ENCODE peak calls at places on chromosome 2, in four cellular contexts. S, X, Z and L are unnamed samples.

GRCh38 chr2:240146591-240147278 is 6.3 kb upstream of the OTOS start:
- DNase-seq in X (no peak), Z (no peak), S (no peak), L (no peak)

GRCh38 chr2:121554998-121555397 is 24.3 kb downstream of the RNU4ATAC start:
- DNase-seq in X (no peak), Z (no peak), S (no peak), L (no peak)

GRCh38 chr2:3585239-3586109 is 9.4 kb upstream of the COLEC11 start:
- DNase-seq in S (peak; percentile 30), X (peak; percentile 51), Z (no peak), L (no peak)

GRCh38 chr2:137967042-137967441 is 2.8 kb downstream of the HNMT start:
- DNase-seq in S (no peak), X (no peak), Z (no peak), L (no peak)

GRCh38 chr2:200828572-200829257 is 17.0 kb downstream of the BZW1 start:
- DNase-seq in S (no peak), Z (no peak), X (no peak), L (no peak)

GRCh38 chr2:12979066-12979465 is 262.3 kb downstream of the TRIB2 start:
- DNase-seq in S (no peak), X (no peak), Z (no peak), L (no peak)

GRCh38 chr2:24830351-24830750 is 37.1 kb downstream of the CENPO start:
- DNase-seq in Z (no peak), X (no peak), S (peak; percentile 13), L (no peak)

GRCh38 chr2:234500394-234501006 is 3.6 kb upstream of the ARL4C start:
- DNase-seq in X (peak; percentile 29), Z (no peak), S (peak; percentile 71), L (peak; percentile 31)

GRCh38 chr2:217849576-217849975 is 153.2 kb downstream of the TNS1 start:
- DNase-seq in Z (no peak), X (no peak), S (no peak), L (no peak)

GRCh38 chr2:185700883-185701282 is 37.7 kb upstream of the FSIP2 start:
- DNase-seq in S (no peak), X (no peak), Z (no peak), L (no peak)

GRCh38 chr2:231667497-231667896 is 40.8 kb upstream of the PTMA start:
- DNase-seq in Z (no peak), S (peak; percentile 83), X (no peak), L (no peak)

GRCh38 chr2:3248754-3249476 is 128.7 kb downstream of the EIPR1 start:
- DNase-seq in S (peak; percentile 59), Z (no peak), X (no peak), L (no peak)

GRCh38 chr2:237705225-237705524 is 77.8 kb downstream of the LRRFIP1 start:
- DNase-seq in Z (no peak), X (no peak), S (no peak), L (no peak)

GRCh38 chr2:148981350-148981749 is 57.1 kb upstream of the LYPD6B start:
- DNase-seq in Z (no peak), S (no peak), X (no peak), L (no peak)

GRCh38 chr2:137693521-137693920 is 270.8 kb upstream of the HNMT start:
- DNase-seq in S (no peak), Z (no peak), X (no peak), L (peak; percentile 35)

GRCh38 chr2:40346535-40347354 is 105.1 kb downstream of the SLC8A1 start:
- DNase-seq in S (no peak), X (no peak), Z (no peak), L (no peak)

GRCh38 chr2:17475285-17475684 is 43.0 kb downstream of the RAD51AP2 start:
- DNase-seq in S (no peak), X (no peak), Z (no peak), L (no peak)

GRCh38 chr2:159026170-159026569 is 57.7 kb downstream of the TANC1 start:
- DNase-seq in S (no peak), X (no peak), Z (no peak), L (no peak)

DNA sequence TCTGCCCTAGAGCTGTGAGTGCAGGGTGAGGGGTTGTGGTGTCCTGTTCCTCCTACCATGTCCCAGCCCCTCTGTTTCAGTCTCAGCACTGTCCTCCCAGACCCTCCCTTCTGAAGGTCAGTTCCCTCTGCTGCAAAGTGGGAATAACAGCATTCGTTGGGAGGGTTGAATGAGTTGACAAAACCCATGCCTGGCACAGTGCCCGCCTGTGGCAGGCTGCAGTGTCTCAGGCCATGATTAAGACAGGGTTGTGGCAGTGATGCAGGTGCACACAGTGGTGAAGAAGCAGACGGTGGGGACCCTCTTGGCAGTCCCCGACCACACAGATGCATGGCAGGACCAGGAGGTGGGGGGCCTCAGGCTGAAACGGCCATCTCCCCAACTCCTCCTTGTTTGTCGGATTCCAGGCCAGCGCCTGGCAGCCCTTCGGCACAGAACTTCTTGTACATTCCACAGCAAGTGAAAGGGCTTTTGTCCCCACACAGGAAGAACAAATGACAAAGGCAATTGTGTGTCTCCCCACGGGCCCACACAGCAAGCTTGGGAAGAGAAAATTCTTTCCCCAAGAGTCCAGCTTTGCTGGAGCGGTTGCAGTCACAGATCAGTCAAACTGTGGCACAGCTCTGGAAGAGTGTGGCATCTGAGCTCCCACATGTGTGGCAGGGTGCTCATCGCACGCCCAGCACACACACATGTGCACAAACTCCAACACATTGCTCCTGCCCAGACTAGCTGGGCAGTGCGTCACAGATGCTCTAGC is 92.0 kb upstream of the MSH2 start:
- DNase-seq in Z (no peak), S (peak; percentile 72), X (peak; percentile 30), L (no peak)
- H3K4me3 ChIP-seq in Z (no peak overlapping the region), S (no peak overlapping the region), X (no peak overlapping the region), L (no peak overlapping the region)

GRCh38 chr2:62717503-62718081 is 12.1 kb downstream of the EHBP1 start:
- DNase-seq in X (no peak), S (no peak), Z (no peak), L (no peak)

GRCh38 chr2:62711832-62712494 is 6.5 kb downstream of the EHBP1 start:
- DNase-seq in X (no peak), Z (no peak), S (no peak), L (no peak)

GRCh38 chr2:62716768-62717167 is 11.3 kb downstream of the EHBP1 start:
- DNase-seq in S (no peak), Z (no peak), X (no peak), L (no peak)

GRCh38 chr2:62718225-62718822 is 12.8 kb downstream of the EHBP1 start:
- DNase-seq in X (no peak), Z (no peak), S (no peak), L (no peak)

DNA sequence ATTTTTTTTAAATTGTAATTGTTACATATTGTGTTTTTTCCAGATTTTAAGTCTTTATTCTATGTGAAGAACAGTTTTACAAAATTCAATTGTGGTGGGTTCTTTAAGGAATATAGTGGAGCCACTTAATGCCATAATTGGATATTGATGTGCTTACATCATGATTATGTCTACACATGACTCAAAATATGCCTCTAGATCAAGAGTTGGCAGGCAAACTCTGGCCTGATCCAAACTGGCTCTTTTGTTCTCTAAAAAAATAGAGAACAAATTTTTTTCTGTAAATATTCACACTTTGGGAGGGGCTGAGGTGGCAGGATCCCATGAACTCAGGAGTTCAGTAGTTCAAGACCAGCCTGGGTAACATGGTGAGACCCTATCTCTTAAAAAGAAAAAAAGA is 8.3 kb downstream of the EHBP1 start:
- DNase-seq in S (no peak), X (no peak), Z (no peak), L (no peak)
- H3K4me3 ChIP-seq in S (no peak overlapping the region), X (no peak overlapping the region), Z (no peak overlapping the region), L (no peak overlapping the region)

GRCh38 chr2:72117718-72118117 is 29.9 kb downstream of the CYP26B1 start:
- DNase-seq in S (no peak), Z (no peak), X (no peak), L (no peak)

GRCh38 chr2:72117029-72117428 is 30.6 kb downstream of the CYP26B1 start:
- DNase-seq in S (no peak), X (no peak), Z (no peak), L (no peak)

GRCh38 chr2:72115361-72116080 is 32.1 kb downstream of the CYP26B1 start:
- DNase-seq in S (peak; percentile 29), Z (peak; percentile 97), X (no peak), L (no peak)

GRCh38 chr2:72114693-72115051 is 33.0 kb downstream of the CYP26B1 start:
- DNase-seq in Z (no peak), S (no peak), X (no peak), L (no peak)

GRCh38 chr2:72116081-72116533 is 31.6 kb downstream of the CYP26B1 start:
- DNase-seq in S (no peak), Z (peak; percentile 72), X (no peak), L (no peak)
- H3K4me3 ChIP-seq in S (no peak overlapping the region), Z (peak overlapping the region; percentile 6), X (no peak overlapping the region), L (no peak overlapping the region)

DNA sequence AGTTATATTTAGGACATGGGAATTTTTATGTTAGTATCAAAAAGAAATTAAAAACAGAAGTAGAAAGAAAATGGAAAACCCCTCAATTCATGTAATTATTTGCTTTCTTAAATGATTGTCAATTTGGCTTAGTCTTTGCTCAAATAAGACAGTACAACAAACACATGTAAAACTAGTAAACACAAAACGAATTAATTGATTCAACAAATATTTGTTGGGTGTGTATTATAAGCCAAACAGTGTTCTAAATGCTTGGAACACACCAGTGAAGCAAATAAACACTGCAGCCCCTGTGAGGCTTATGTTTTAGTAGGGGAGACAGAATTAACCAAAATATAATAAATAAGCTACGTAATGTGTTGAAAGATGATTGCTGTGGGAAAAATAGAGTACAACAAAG is 234.5 kb upstream of the STON1 start:
- DNase-seq in Z (no peak), S (no peak), X (no peak), L (no peak)
- H3K4me3 ChIP-seq in Z (no peak overlapping the region), S (no peak overlapping the region), X (no peak overlapping the region), L (no peak overlapping the region)

DNA sequence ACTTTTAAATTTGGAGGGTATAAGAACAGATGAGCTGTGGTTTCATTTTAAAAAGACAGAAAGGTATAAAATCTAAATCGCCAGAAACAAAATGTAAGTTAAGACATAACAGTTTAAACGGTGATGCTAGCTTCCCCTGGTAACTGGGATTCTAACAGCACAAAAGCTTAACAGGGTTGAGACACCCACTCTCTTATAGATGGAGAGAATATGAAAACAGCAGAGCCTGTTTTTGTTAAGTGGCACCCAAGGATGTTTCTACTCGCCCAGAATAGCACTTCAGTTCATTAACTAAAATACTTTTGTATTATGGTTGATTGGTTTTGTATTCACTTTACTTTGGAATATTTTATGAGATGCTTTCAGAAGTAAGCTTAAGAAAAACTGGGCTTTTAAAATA is 151.9 kb upstream of the RND3 start:
- DNase-seq in Z (no peak), X (no peak), S (no peak), L (no peak)
- H3K4me3 ChIP-seq in Z (no peak overlapping the region), X (no peak overlapping the region), S (no peak overlapping the region), L (no peak overlapping the region)

GRCh38 chr2:19863303-19864041 is 38.3 kb downstream of the TTC32 start:
- DNase-seq in X (peak; percentile 71), Z (peak; percentile 72), S (peak; percentile 47), L (no peak)
- H3K4me3 ChIP-seq in X (no peak overlapping the region), Z (no peak overlapping the region), S (no peak overlapping the region), L (peak overlapping the region; percentile 38)